ENCODE peak calls at places on chromosomes 11 and 22, in four cellular contexts. I, A, V and S are unnamed samples.

GRCh38 chr11:78790784-78791183 is 216.1 kb upstream of the NARS2 start:
- DNase-seq in I (no peak), V (no peak), A (no peak), S (no peak)

GRCh38 chr11:16843307-16843706 is 104.9 kb downstream of the C11orf58 start:
- DNase-seq in A (peak), I (no peak), V (no peak), S (no peak)

GRCh38 chr11:112961146-112961668 is at the start of gene NCAM1:
- DNase-seq in V (peak), I (peak), A (peak), S (no peak)

GRCh38 chr11:92879086-92879485 is 90.4 kb upstream of the MTNR1B start:
- DNase-seq in V (no peak), A (no peak), I (no peak), S (no peak)

GRCh38 chr11:100930185-100930778 is 199.3 kb downstream of the PGR start:
- DNase-seq in I (peak), V (peak), A (no peak), S (no peak)

GRCh38 chr11:125082611-125083311 is 19.7 kb downstream of the SLC37A2 start:
- DNase-seq in A (no peak), I (no peak), V (peak), S (no peak)

GRCh38 chr11:36478700-36479329 is 31.3 kb downstream of the TRAF6 start:
- DNase-seq in I (peak), A (peak), V (peak), S (no peak)

GRCh38 chr11:74154621-74155281 is 16.1 kb downstream of the C2CD3 start:
- DNase-seq in A (no peak), I (no peak), V (peak), S (no peak)

GRCh38 chr11:63816732-63817131 is 3.5 kb downstream of the SPINDOC start:
- DNase-seq in V (no peak), A (no peak), I (no peak), S (no peak)

GRCh38 chr11:63813035-63813562 is at the start of gene SPINDOC:
- DNase-seq in V (peak), A (peak), I (peak), S (peak)

GRCh38 chr11:63811522-63811921 is 1.7 kb upstream of the SPINDOC start:
- DNase-seq in V (no peak), A (no peak), I (no peak), S (no peak)

GRCh38 chr11:63814383-63814736 is 1.1 kb downstream of the SPINDOC start:
- DNase-seq in A (no peak), V (peak), I (no peak), S (no peak)

DNA sequence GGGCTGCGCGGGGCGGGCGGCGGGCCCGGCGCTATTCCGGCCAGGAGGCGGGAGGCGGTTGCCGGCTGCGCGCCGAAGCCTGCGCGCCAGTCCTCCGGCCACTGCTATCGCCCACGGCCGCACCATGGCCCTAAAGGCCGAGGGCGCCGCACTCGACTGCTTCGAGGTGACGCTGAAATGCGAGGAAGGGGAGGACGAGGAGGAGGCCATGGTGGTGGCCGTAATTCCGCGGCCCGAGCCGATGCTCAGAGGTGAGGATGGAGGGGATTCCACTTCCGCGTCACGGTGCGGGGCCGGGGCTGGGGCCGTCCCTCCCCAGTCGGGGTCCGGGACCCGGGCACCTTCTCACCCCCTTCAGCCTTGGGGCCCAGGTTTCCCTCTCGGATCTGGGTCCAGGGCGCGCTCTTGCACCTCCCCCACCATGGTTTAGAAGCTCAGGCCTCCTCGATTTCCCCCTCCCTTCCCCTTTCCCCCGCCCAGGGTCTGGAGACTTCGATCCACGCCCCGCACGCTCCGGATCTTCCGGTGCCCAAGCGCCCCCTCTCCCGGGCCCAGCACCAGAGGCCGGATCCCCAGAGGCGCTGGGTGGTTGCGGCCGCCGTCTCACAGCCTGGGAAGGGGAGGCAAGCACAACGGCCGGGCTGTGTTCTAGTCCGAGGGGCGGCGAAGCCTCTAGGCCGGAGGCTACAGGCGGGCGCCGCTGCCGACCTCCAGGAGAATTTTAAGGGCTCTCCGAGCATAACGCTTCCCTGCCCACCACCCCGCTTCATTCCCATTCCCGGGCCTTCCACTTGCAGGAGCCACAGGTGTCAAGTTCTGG is 517 bp downstream of the SPINDOC start:
- DNase-seq in I (peak), V (peak), A (peak), S (peak)
- TF ChIP-seq POLR2AphosphoS5 in I (no peak), V (no peak), A (no peak), S (peak)

GRCh38 chr22:37187891-37188761 is at the start of gene C1QTNF6:
- DNase-seq in A (no peak), V (peak), I (peak), S (no peak)

GRCh38 chr22:37189011-37189466 is 992 bp upstream of the C1QTNF6 start:
- DNase-seq in A (no peak), V (peak), I (peak), S (no peak)

GRCh38 chr22:37192741-37193140 is 4.7 kb upstream of the C1QTNF6 start:
- DNase-seq in V (no peak), I (no peak), A (no peak), S (no peak)

GRCh38 chr22:37192232-37192631 is 4.2 kb upstream of the C1QTNF6 start:
- DNase-seq in A (no peak), I (no peak), V (no peak), S (no peak)

GRCh38 chr22:37190262-37190780 is 2.3 kb upstream of the C1QTNF6 start:
- DNase-seq in I (no peak), V (no peak), A (no peak), S (no peak)
- TF ChIP-seq POLR2AphosphoS5 in I (no peak), V (no peak), A (no peak), S (no peak)

DNA sequence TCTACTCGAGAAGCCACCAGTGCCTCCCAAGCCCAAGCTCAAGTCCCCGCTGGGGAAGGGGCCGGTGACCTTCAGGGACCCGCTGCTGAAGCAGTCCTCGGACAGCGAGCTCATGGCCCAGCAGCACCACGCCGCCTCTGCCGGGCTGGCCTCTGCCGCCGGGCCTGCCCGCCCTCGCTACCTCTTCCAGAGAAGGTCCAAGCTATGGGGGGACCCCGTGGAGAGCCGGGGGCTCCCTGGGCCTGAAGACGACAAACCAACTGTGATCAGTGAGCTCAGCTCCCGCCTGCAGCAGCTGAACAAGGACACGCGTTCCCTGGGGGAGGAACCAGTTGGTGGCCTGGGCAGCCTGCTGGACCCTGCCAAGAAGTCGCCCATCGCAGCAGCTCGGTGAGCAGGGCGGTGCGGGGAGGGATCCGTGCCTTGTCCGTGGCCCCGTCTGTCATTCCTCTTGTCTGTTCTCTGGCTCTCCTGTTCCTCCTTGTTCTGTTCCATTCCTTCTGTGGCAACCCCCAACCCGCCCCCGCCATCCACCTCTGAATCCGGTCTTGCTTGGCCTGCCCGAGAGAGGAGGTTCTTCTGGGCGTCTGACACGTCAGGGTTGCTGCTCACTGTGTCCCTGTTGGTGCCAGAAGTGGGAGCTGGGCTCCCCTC is 15.8 kb upstream of the ACR start:
- DNase-seq in V (no peak), A (no peak), I (no peak), S (no peak)
- TF ChIP-seq POLR2AphosphoS5 in V (peak), A (no peak), I (no peak), S (no peak)

DNA sequence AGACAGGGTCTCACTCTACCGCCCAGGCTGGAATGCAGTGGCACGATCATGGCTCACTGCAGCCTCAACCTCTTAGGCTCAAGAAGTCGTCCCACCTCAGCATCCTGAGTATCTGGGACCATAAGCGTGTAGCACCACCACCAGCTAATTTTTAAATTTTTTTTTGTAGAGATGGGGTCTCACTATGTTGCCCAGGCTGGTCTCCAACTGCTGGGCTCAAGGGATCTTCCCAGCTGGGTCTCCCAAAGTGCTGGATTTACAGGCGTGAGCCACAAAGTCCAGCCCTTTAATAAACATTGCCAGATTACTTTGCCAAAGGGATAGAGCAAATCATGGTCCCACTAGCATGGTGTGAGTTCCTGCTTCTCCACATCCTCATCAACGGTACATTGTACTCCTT is 45.6 kb downstream of the KMT5B start:
- DNase-seq in A (no peak), V (no peak), I (no peak), S (no peak)
- TF ChIP-seq POLR2AphosphoS5 in A (no peak), V (no peak), I (no peak), S (no peak)

GRCh38 chr22:29314537-29315285 is 786 bp downstream of the RASL10A start:
- DNase-seq in V (no peak), A (peak), I (peak), S (peak)
- TF ChIP-seq POLR2AphosphoS5 in V (no peak), A (no peak), I (no peak), S (no peak)